ENCODE peak calls at places on chromosomes 13 and 19, in five cellular contexts. G, Z, A, P and N are unnamed samples.
A peak's percentile ranks its signal among the peaks of the same experiment; 100 is the strongest.

GRCh38 chr13:27797228-27797624 is 4.9 kb downstream of the GSX1 start:
- DNase-seq in G (no peak), Z (peak; percentile 83), A (no peak), P (no peak), N (no peak)

GRCh38 chr19:38389101-38389925 is 816 bp downstream of the SPRED3 start:
- DNase-seq in G (peak; percentile 55), Z (peak; percentile 73), A (peak; percentile 99), P (no peak), N (no peak)

GRCh38 chr13:57557979-57558529 is 73.5 kb upstream of the PCDH17 start:
- DNase-seq in G (no peak), Z (no peak), A (no peak), P (no peak), N (no peak)

GRCh38 chr13:50081106-50081898 is 66.1 kb downstream of the KCNRG start:
- DNase-seq in G (peak; percentile 48), Z (peak; percentile 84), A (no peak), P (peak; percentile 8), N (peak; percentile 67)

GRCh38 chr13:27523345-27524073 is 73.1 kb upstream of the MTIF3 start:
- DNase-seq in G (no peak), Z (no peak), A (no peak), P (no peak), N (no peak)

GRCh38 chr13:99392806-99393135 is 85.6 kb upstream of the GPR183 start:
- DNase-seq in G (no peak), Z (no peak), A (no peak), P (no peak), N (no peak)

GRCh38 chr13:113045214-113046007 is 60.2 kb upstream of the F7 start:
- DNase-seq in G (no peak), Z (no peak), A (no peak), P (no peak), N (no peak)

GRCh38 chr13:52882803-52883202 is 34.4 kb upstream of the PCDH8 start:
- DNase-seq in G (no peak), Z (no peak), A (no peak), P (no peak), N (no peak)

GRCh38 chr13:38348890-38349289 is 761 bp upstream of the UFM1 start:
- DNase-seq in G (no peak), Z (peak; percentile 44), A (no peak), P (no peak), N (no peak)

GRCh38 chr13:79317856-79318255 is 88.2 kb downstream of the RBM26 start:
- DNase-seq in G (no peak), Z (no peak), A (no peak), P (no peak), N (no peak)

GRCh38 chr13:76830805-76831204 is 55.4 kb downstream of the KCTD12 start:
- DNase-seq in G (no peak), Z (no peak), A (no peak), P (no peak), N (no peak)

GRCh38 chr13:100512422-100512821 is 76.2 kb downstream of the GGACT start:
- DNase-seq in G (no peak), Z (no peak), A (peak; percentile 64), P (no peak), N (no peak)

GRCh38 chr19:29771708-29772415 is 39.9 kb upstream of the CCNE1 start:
- DNase-seq in G (peak; percentile 51), Z (peak; percentile 78), A (peak; percentile 80), P (no peak), N (no peak)

GRCh38 chr13:19053561-19053960 is 128.1 kb downstream of the TUBA3C start:
- DNase-seq in G (no peak), Z (no peak), A (no peak), P (no peak), N (no peak)